ENCODE peak calls at places on chromosome 11, in nine cellular contexts. S is CD8-positive, alpha-beta memory T cell; D is heart left ventricle; C is stomach; Q is suprapubic skin; I is CD8-positive, alpha-beta T cell; F is aorta; T is effector memory CD4-positive, alpha-beta T cell; Y is GM23248. N is an unnamed sample. For H3K9me3 and H3K36me3, the result is how much of the 10 kb centered on the place peaks cover.

GRCh38 chr11:12901272-12901671 is 107.8 kb upstream of the RASSF10 start:
- DNase-seq in S (no peak), D (no peak), C (no peak), Q (no peak), I (no peak), F (no peak), T (no peak), Y (peak), N (no peak)

GRCh38 chr11:113551645-113552044 is 76.4 kb upstream of the DRD2 start:
- DNase-seq in S (no peak), D (no peak), C (no peak), Q (no peak), I (no peak), F (no peak), T (no peak), Y (no peak), N (no peak)

GRCh38 chr11:35009941-35010337 is 93.5 kb downstream of the PDHX start:
- DNase-seq in S (no peak), D (no peak), C (no peak), Q (no peak), I (no peak), F (no peak), T (no peak), Y (no peak), N (peak)

GRCh38 chr11:72012897-72013721 is 14.4 kb downstream of the IL18BP start:
- DNase-seq in S (no peak), D (peak), C (peak), Q (no peak), I (no peak), F (peak), T (no peak), Y (peak), N (peak)

GRCh38 chr11:96948066-96948465 is 558.3 kb downstream of the JRKL start:
- DNase-seq in S (no peak), D (no peak), C (no peak), Q (no peak), I (no peak), F (no peak), T (no peak), Y (no peak), N (no peak)

GRCh38 chr11:125397421-125397820 is 98.6 kb downstream of the FEZ1 start:
- DNase-seq in S (no peak), D (no peak), C (no peak), Q (no peak), I (no peak), F (no peak), T (no peak), Y (no peak), N (no peak)

GRCh38 chr11:120929664-120930154 is 94.2 kb upstream of the TBCEL start:
- DNase-seq in S (no peak), D (no peak), C (peak), Q (no peak), I (peak), F (no peak), T (no peak), Y (peak), N (peak)

GRCh38 chr11:59647245-59647965 is 21.4 kb downstream of the PATL1 start:
- DNase-seq in S (no peak), D (no peak), C (no peak), Q (no peak), I (no peak), F (no peak), T (no peak), Y (no peak), N (no peak)

GRCh38 chr11:112588252-112588668 is 327.6 kb upstream of the PLET1 start:
- DNase-seq in S (peak), D (peak), C (peak), Q (no peak), I (peak), F (peak), T (no peak), Y (peak), N (peak)

GRCh38 chr11:78310500-78310909 is 107.1 kb downstream of the GAB2 start:
- DNase-seq in S (no peak), D (peak), C (peak), Q (no peak), I (no peak), F (peak), T (no peak), Y (peak), N (no peak)

GRCh38 chr11:123405123-123405592 is 24.9 kb upstream of the GRAMD1B start:
- DNase-seq in S (no peak), D (peak), C (no peak), Q (no peak), I (no peak), F (no peak), T (no peak), Y (no peak), N (no peak)

GRCh38 chr11:109390752-109391151 is 31.2 kb upstream of the C11orf87 start:
- DNase-seq in S (no peak), D (no peak), C (no peak), Q (no peak), I (no peak), F (no peak), T (no peak), Y (peak), N (no peak)

GRCh38 chr11:134238956-134239355 is 14.2 kb downstream of the THYN1 start:
- DNase-seq in S (no peak), D (no peak), C (no peak), Q (no peak), I (no peak), F (no peak), T (no peak), Y (no peak), N (no peak)

GRCh38 chr11:117292616-117293015 is 1.5 kb downstream of the BACE1-AS start:
- DNase-seq in S (no peak), D (no peak), C (no peak), Q (no peak), I (no peak), F (no peak), T (no peak), Y (no peak), N (no peak)

GRCh38 chr11:128802358-128802981 is 64.6 kb downstream of the KCNJ1 start:
- DNase-seq in S (no peak), D (no peak), C (peak), Q (no peak), I (no peak), F (no peak), T (no peak), Y (peak), N (peak)

GRCh38 chr11:37465221-37465620 is 867.2 kb upstream of the RAG2 start:
- DNase-seq in S (no peak), D (no peak), C (no peak), Q (no peak), I (no peak), F (no peak), T (no peak), Y (no peak), N (no peak)

GRCh38 chr11:72631806-72632731 is 42.2 kb downstream of the PDE2A start:
- DNase-seq in S (no peak), D (peak), C (no peak), Q (no peak), I (no peak), F (no peak), T (no peak), Y (no peak), N (no peak)

GRCh38 chr11:88039512-88040496 is 135.4 kb downstream of the RAB38 start:
- DNase-seq in S (no peak), D (no peak), C (no peak), Q (no peak), I (no peak), F (no peak), T (no peak), Y (no peak), N (no peak)

GRCh38 chr11:107683807-107684206 is 28.0 kb downstream of the SLN start:
- DNase-seq in S (no peak), D (no peak), C (no peak), Q (no peak), I (no peak), F (no peak), T (no peak), Y (peak), N (no peak)

GRCh38 chr11:80846979-80847378 is 1406.1 kb upstream of the TENM4 start:
- DNase-seq in S (no peak), D (no peak), C (no peak), Q (no peak), I (no peak), F (no peak), T (no peak), Y (no peak), N (no peak)

GRCh38 chr11:33258631-33259184 is 1.5 kb downstream of the HIPK3 start:
- DNase-seq in S (no peak), D (no peak), C (no peak), Q (no peak), I (peak), F (no peak), T (no peak), Y (peak), N (peak)

GRCh38 chr11:103961010-103961409 is 75.4 kb upstream of the DDI1 start:
- DNase-seq in S (no peak), D (no peak), C (no peak), Q (no peak), I (no peak), F (no peak), T (no peak), Y (peak), N (no peak)

GRCh38 chr11:60130496-60130895 is 42.0 kb downstream of the MS4A2 start:
- DNase-seq in S (no peak), D (no peak), C (no peak), Q (no peak), I (no peak), F (no peak), T (no peak), Y (peak), N (peak)

GRCh38 chr11:42524534-42525227 is 787.1 kb upstream of the API5 start:
- DNase-seq in S (no peak), D (peak), C (peak), Q (peak), I (no peak), F (no peak), T (no peak), Y (peak), N (peak)

GRCh38 chr11:46905806-46906205 is 12.5 kb downstream of the LRP4 start:
- DNase-seq in S (no peak), D (no peak), C (no peak), Q (no peak), I (no peak), F (no peak), T (no peak), Y (no peak), N (no peak)

GRCh38 chr11:130212431-130212961 is 52.9 kb downstream of the ST14 start:
- DNase-seq in S (no peak), D (peak), C (peak), Q (peak), I (no peak), F (no peak), T (no peak), Y (no peak), N (no peak)

GRCh38 chr11:74020537-74020936 is 11.7 kb upstream of the UCP3 start:
- DNase-seq in S (no peak), D (no peak), C (no peak), Q (no peak), I (no peak), F (no peak), T (no peak), Y (no peak), N (no peak)

GRCh38 chr11:45412033-45412432 is 125.9 kb upstream of the SYT13 start:
- DNase-seq in S (no peak), D (no peak), C (no peak), Q (no peak), I (no peak), F (no peak), T (no peak), Y (no peak), N (no peak)

GRCh38 chr11:11380883-11381282 is 27.8 kb upstream of the CSNK2A3 start:
- DNase-seq in S (no peak), D (no peak), C (no peak), Q (no peak), I (no peak), F (no peak), T (no peak), Y (no peak), N (no peak)

GRCh38 chr11:131664811-131665210 is 294.4 kb downstream of the NTM start:
- DNase-seq in S (no peak), D (no peak), C (peak), Q (no peak), I (no peak), F (no peak), T (no peak), Y (no peak), N (no peak)

GRCh38 chr11:15824060-15824459 is 532.3 kb downstream of the SOX6 start:
- DNase-seq in S (no peak), D (no peak), C (no peak), Q (no peak), I (no peak), F (no peak), T (no peak), Y (no peak), N (no peak)

GRCh38 chr11:10181811-10182210 is 112.2 kb downstream of the SBF2 start:
- DNase-seq in S (no peak), D (no peak), C (no peak), Q (no peak), I (no peak), F (no peak), T (no peak), Y (peak), N (no peak)

GRCh38 chr11:43419460-43419859 is 60.7 kb downstream of the TTC17 start:
- DNase-seq in S (no peak), D (no peak), C (peak), Q (no peak), I (no peak), F (no peak), T (no peak), Y (peak), N (no peak)

GRCh38 chr11:61334434-61335354 is 1.7 kb downstream of the TKFC start:
- DNase-seq in S (no peak), D (no peak), C (no peak), Q (no peak), I (no peak), F (no peak), T (no peak), Y (peak), N (peak)

GRCh38 chr11:91773090-91773489 is 451.5 kb upstream of the FAT3 start:
- DNase-seq in S (no peak), D (no peak), C (no peak), Q (no peak), I (no peak), F (no peak), T (no peak), Y (no peak), N (no peak)

GRCh38 chr11:14179126-14179820 is 179.7 kb downstream of the RRAS2 start:
- DNase-seq in S (no peak), D (no peak), C (no peak), Q (no peak), I (no peak), F (no peak), T (no peak), Y (peak), N (peak)

DNA sequence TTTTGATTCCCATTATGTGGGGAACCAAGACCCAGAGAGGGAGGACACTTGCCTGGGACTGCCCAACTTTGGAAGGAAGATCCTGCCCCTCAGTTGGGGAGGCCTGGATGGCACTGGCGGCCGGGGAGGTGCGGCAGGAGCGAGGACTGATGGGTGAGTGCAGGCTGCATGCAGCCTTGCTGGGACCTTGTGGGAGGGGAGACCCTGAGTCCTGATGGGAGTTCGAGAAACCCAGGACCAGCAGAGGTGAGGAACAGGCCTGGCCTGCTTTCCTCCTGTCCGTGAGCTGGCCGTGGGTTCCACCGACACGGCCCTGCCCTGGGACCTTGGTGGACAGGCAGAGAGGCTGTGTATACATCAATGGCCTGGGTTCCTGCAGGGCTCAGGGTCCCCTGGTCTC is 19.3 kb upstream of the SMIM38 start:
- DNase-seq in S (no peak), D (no peak), C (no peak), Q (peak), I (no peak), F (no peak), T (no peak), Y (no peak), N (no peak)
- H3K9me3 ChIP-seq in S (under half), D (under half), C (under half), Q (under half), I (under half), F (under half), T (under half), Y (under half), N (under half)

GRCh38 chr11:94516725-94517124 is 4.5 kb downstream of the C11orf97 start:
- DNase-seq in S (no peak), D (no peak), C (no peak), Q (no peak), I (no peak), F (no peak), T (no peak), Y (no peak), N (no peak)

GRCh38 chr11:94515398-94515797 is 3.1 kb downstream of the C11orf97 start:
- DNase-seq in S (no peak), D (no peak), C (no peak), Q (no peak), I (no peak), F (no peak), T (no peak), Y (no peak), N (no peak)

GRCh38 chr11:94507485-94507884 is 4.8 kb upstream of the C11orf97 start:
- DNase-seq in S (no peak), D (no peak), C (no peak), Q (no peak), I (no peak), F (no peak), T (no peak), Y (peak), N (no peak)

GRCh38 chr11:94513091-94513490 is 830 bp downstream of the C11orf97 start:
- DNase-seq in S (no peak), D (no peak), C (no peak), Q (no peak), I (no peak), F (no peak), T (no peak), Y (no peak), N (no peak)

GRCh38 chr11:94511932-94512781 is at the start of gene C11orf97:
- DNase-seq in S (peak), D (peak), C (peak), Q (peak), I (peak), F (peak), T (peak), Y (peak), N (peak)
- H3K4me3 ChIP-seq in S (peak), D (peak), C (peak), Q (peak), I (peak), F (peak), T (peak), Y (peak), N (peak)

GRCh38 chr11:62595124-62595523 is 3.8 kb upstream of the TUT1 start:
- DNase-seq in S (no peak), D (no peak), C (no peak), Q (no peak), I (no peak), F (peak), T (no peak), Y (no peak), N (no peak)

GRCh38 chr11:62593434-62594044 is 2.2 kb upstream of the TUT1 start:
- DNase-seq in S (peak), D (peak), C (peak), Q (peak), I (peak), F (peak), T (peak), Y (peak), N (peak)

GRCh38 chr11:62592216-62592815 is 993 bp upstream of the TUT1 start:
- DNase-seq in S (no peak), D (no peak), C (no peak), Q (no peak), I (no peak), F (no peak), T (no peak), Y (no peak), N (no peak)

GRCh38 chr11:62591448-62592215 is at the start of gene TUT1:
- DNase-seq in S (peak), D (peak), C (peak), Q (peak), I (peak), F (peak), T (peak), Y (peak), N (peak)

GRCh38 chr11:62592989-62593421 is 1.7 kb upstream of the TUT1 start:
- DNase-seq in S (no peak), D (no peak), C (no peak), Q (no peak), I (no peak), F (peak), T (no peak), Y (no peak), N (no peak)
- H3K36me3 ChIP-seq in S (under half), D (under half), C (half or more), Q (half or more), I (under half), F (under half), T (under half), Y (under half), N (half or more)

DNA sequence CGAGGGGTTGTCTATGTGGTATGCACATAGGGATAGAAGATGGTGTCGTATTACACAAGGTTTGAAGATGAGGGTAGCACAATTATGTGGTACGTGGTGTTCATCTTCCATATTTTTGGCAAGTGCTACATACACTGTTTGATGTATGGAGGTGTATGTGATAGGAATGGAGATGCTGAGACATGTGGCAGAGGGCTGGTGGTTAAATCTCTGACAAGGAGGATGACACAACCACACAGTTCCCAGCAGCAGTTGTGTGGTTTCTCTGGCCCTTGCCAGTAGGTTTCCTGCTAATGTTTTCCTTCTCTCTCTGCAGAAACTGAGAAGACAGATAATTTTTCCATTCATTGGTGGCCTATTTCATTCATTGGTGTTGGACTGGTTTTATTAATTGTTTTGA is 17.0 kb downstream of the NCR3LG1 start:
- DNase-seq in S (no peak), D (no peak), C (no peak), Q (no peak), I (no peak), F (no peak), T (no peak), Y (no peak), N (no peak)
- H3K9me3 ChIP-seq in S (under half), D (half or more), C (under half), Q (under half), I (under half), F (under half), T (under half), Y (under half), N (under half)

DNA sequence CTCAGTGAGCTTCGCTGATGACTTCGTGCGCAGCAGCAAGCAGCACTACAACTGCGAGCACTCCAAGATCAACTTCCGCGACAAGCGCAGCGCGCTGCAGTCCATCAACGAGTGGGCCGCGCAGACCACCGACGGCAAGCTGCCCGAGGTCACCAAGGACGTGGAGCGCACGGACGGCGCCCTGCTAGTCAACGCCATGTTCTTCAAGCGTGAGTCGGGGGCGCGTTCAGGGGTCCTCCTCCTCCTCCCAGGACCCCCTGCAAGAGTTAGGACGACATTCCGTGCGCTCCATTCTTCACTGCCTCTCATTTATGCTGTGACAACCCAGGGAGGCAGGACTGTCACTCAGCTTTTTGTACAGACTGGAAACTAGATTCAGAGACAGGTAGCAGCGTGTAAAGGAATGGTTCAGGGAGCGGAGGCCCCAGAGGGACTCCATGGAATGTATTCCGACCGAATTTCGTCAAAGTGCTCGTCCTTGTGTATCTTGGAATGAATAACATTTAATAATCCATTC is 4.8 kb downstream of the SERPINH1 start:
- DNase-seq in S (no peak), D (no peak), C (no peak), Q (no peak), I (no peak), F (no peak), T (no peak), Y (no peak), N (no peak)
- H3K4me3 ChIP-seq in S (no peak), D (no peak), C (no peak), Q (no peak), I (no peak), F (no peak), T (no peak), Y (no peak), N (no peak)

DNA sequence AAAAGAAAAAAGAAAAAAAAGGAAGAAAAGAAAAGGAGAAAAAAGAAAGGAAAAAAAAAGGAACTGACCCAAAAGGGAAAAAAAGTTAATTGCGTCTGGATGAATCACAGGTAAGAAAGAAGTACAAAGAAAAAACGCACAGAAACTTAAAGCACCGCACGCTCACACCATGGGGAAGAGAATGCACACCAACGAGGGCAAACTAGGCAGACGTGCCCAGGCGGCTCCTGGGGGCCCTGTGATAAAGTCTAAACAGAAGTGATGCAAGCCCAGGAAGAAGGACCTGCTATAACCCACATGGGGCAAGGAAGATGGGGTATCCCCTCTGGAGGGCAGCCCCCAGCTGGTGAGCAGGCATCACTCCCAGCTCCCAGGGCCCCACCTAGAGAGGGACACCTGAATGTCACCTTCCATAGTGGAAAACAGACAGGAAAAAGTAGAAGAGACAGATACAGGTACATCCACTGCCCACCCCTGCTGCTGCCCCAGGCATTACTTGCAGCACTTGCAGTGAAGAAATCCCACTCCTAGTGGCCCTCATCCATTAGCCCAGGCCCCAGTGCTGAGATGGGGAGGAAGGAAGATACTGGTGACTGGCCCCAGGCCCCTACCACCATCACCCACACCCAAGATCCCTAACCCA is 28.9 kb downstream of the NAP1L4 start:
- DNase-seq in S (no peak), D (no peak), C (no peak), Q (no peak), I (no peak), F (no peak), T (no peak), Y (no peak), N (no peak)
- H3K36me3 ChIP-seq in S (half or more), D (under half), C (half or more), Q (half or more), I (half or more), F (under half), T (half or more), Y (half or more), N (under half)

N was measured in MG63.